ENCODE peak calls at places on chromosomes 4 and X, in ten cellular contexts. Y is B cell; K is NCI-H1105; C is GM06990; X is NCI-H774; Q is stimulated activated CD8-positive, alpha-beta memory T cell treated with anti-CD3 and anti-CD28 coated beads, Interleukin-7, amount 100 ng/mL, for 24 hours; V is lung; O is amygdala; B is glomerular endothelial cell; R is MCF 10A. G is an unnamed sample.

GRCh38 chrX:24259544-24260240 is 54.2 kb downstream of the SUPT20HL2 start:
- DNase-seq in Y (no peak), K (peak), C (no peak), X (peak), Q (no peak), V (no peak), O (peak), B (peak), R (peak), G (peak)

GRCh38 chr4:76758290-76758882 is 139.6 kb downstream of the SOWAHB start:
- DNase-seq in Y (no peak), K (no peak), C (no peak), X (no peak), Q (no peak), V (no peak), O (no peak), B (no peak), R (peak), G (no peak)

GRCh38 chr4:7025040-7025602 is 18.1 kb upstream of the TADA2B start:
- DNase-seq in Y (no peak), K (no peak), C (no peak), X (no peak), Q (no peak), V (no peak), O (no peak), B (no peak), R (no peak), G (no peak)

GRCh38 chrX:16892504-16893362 is 22.6 kb upstream of the RBBP7 start:
- DNase-seq in Y (peak), K (peak), C (peak), X (peak), Q (no peak), V (peak), O (peak), B (peak), R (peak), G (peak)

GRCh38 chrX:132216283-132216682 is 3.0 kb downstream of the RAP2C start:
- DNase-seq in Y (no peak), K (no peak), C (no peak), X (no peak), Q (no peak), V (no peak), O (no peak), B (no peak), R (peak), G (no peak)

GRCh38 chr4:17111959-17112659 is 213.7 kb upstream of the LDB2 start:
- DNase-seq in Y (no peak), K (no peak), C (no peak), X (no peak), Q (no peak), V (peak), O (peak), B (no peak), R (peak), G (peak)

GRCh38 chr4:66741081-66741480 is 804.2 kb downstream of the CENPC start:
- DNase-seq in Y (no peak), K (no peak), C (no peak), X (no peak), Q (no peak), V (no peak), O (no peak), B (no peak), R (peak), G (no peak)

GRCh38 chr4:74618659-74619058 is 173.7 kb downstream of the AREG start:
- DNase-seq in Y (no peak), K (no peak), C (no peak), X (no peak), Q (no peak), V (no peak), O (no peak), B (no peak), R (peak), G (no peak)

GRCh38 chrX:12741416-12741815 is 49.8 kb upstream of the PRPS2 start:
- DNase-seq in Y (no peak), K (no peak), C (no peak), X (no peak), Q (no peak), V (no peak), O (no peak), B (no peak), R (peak), G (no peak)

GRCh38 chr4:101400096-101400495 is 52.8 kb upstream of the PPP3CA start:
- DNase-seq in Y (no peak), K (no peak), C (no peak), X (no peak), Q (no peak), V (no peak), O (no peak), B (no peak), R (peak), G (no peak)

GRCh38 chr4:187172340-187172761 is 448.7 kb upstream of the FAT1 start:
- DNase-seq in Y (no peak), K (no peak), C (no peak), X (no peak), Q (no peak), V (no peak), O (no peak), B (no peak), R (peak), G (no peak)

GRCh38 chr4:105139646-105140045 is 7.0 kb upstream of the TET2 start:
- DNase-seq in Y (no peak), K (no peak), C (no peak), X (no peak), Q (no peak), V (no peak), O (no peak), B (no peak), R (no peak), G (no peak)

GRCh38 chrX:37871626-37872302 is 24.4 kb upstream of the DYNLT3 start:
- DNase-seq in Y (no peak), K (no peak), C (no peak), X (no peak), Q (no peak), V (no peak), O (no peak), B (peak), R (peak), G (no peak)

GRCh38 chrX:107562482-107562881 is 65.8 kb upstream of the PRPS1 start:
- DNase-seq in Y (no peak), K (no peak), C (no peak), X (no peak), Q (no peak), V (no peak), O (no peak), B (no peak), R (no peak), G (no peak)

GRCh38 chr4:173252024-173252935 is 81.9 kb downstream of the HMGB2 start:
- DNase-seq in Y (no peak), K (no peak), C (peak), X (peak), Q (no peak), V (peak), O (no peak), B (peak), R (peak), G (peak)

GRCh38 chr4:87819281-87819919 is 13.4 kb upstream of the MEPE start:
- DNase-seq in Y (no peak), K (no peak), C (no peak), X (no peak), Q (no peak), V (no peak), O (no peak), B (no peak), R (peak), G (no peak)

GRCh38 chrX:14718403-14718802 is 154.5 kb downstream of the FANCB start:
- DNase-seq in Y (no peak), K (no peak), C (no peak), X (no peak), Q (no peak), V (no peak), O (no peak), B (no peak), R (no peak), G (no peak)

GRCh38 chr4:6263541-6264540 is 5.8 kb upstream of the WFS1 start:
- DNase-seq in Y (no peak), K (no peak), C (no peak), X (no peak), Q (no peak), V (no peak), O (no peak), B (no peak), R (peak), G (peak)

GRCh38 chrX:819684-820083 is 189.1 kb downstream of the SHOX start:
- DNase-seq in Y (no peak), K (no peak), C (no peak), X (no peak), Q (no peak), V (no peak), O (no peak), B (no peak), R (no peak), G (no peak)

GRCh38 chr4:4422856-4423485 is 36.1 kb downstream of the NSG1 start:
- DNase-seq in Y (no peak), K (no peak), C (no peak), X (no peak), Q (no peak), V (no peak), O (no peak), B (no peak), R (no peak), G (no peak)

GRCh38 chr4:33649015-33649414 is 2595.3 kb downstream of the ARAP2 start:
- DNase-seq in Y (no peak), K (no peak), C (no peak), X (no peak), Q (no peak), V (no peak), O (no peak), B (no peak), R (peak), G (no peak)

GRCh38 chr4:14520171-14520570 is 482.1 kb upstream of the CPEB2 start:
- DNase-seq in Y (no peak), K (no peak), C (no peak), X (no peak), Q (no peak), V (no peak), O (no peak), B (no peak), R (peak), G (no peak)

GRCh38 chrX:10901290-10901633 is 209.9 kb upstream of the HCCS start:
- DNase-seq in Y (no peak), K (no peak), C (no peak), X (no peak), Q (no peak), V (no peak), O (no peak), B (no peak), R (no peak), G (no peak)